ENCODE peak calls at places on chromosomes 13 and 19, in five cellular contexts. X is HepG2, C is K562, W is HCT116, U is GM12878. B is an unnamed sample.

GRCh38 chr19:18128044-18128443 is 24.9 kb upstream of the PIK3R2 start:
- DNase-seq in W (no peak), U (no peak), X (no peak), C (no peak), B (no peak)

GRCh38 chr13:48125794-48126228 is 30.9 kb upstream of the MED4 start:
- DNase-seq in U (no peak), W (no peak), X (peak), C (no peak), B (no peak)

GRCh38 chr13:34065915-34066314 is 248.0 kb downstream of the RFC3 start:
- DNase-seq in X (no peak), U (no peak), C (no peak), W (peak), B (no peak)

GRCh38 chr13:113995051-113995601 is 21.2 kb upstream of the C13orf46 start:
- DNase-seq in W (no peak), X (no peak), U (no peak), C (no peak), B (no peak)

GRCh38 chr13:46160474-46161066 is 21.4 kb downstream of the LCP1 start:
- DNase-seq in W (peak), C (peak), X (peak), U (no peak), B (no peak)

GRCh38 chr19:3979289-3979673 is 6.0 kb downstream of the EEF2 start:
- DNase-seq in X (no peak), W (no peak), U (no peak), C (peak), B (no peak)

GRCh38 chr13:51619614-51620013 is 35.4 kb downstream of the WDFY2 start:
- DNase-seq in U (no peak), X (no peak), C (no peak), W (no peak), B (no peak)

GRCh38 chr19:44758596-44758995 is 10.1 kb downstream of the BCL3 start:
- DNase-seq in W (no peak), C (peak), X (no peak), U (no peak), B (peak)

GRCh38 chr13:30341815-30342570 is 34.6 kb upstream of the KATNAL1 start:
- DNase-seq in W (peak), U (no peak), X (no peak), C (no peak), B (no peak)

GRCh38 chr19:35577918-35578317 is 8.1 kb upstream of the PMIS2 start:
- DNase-seq in C (no peak), W (no peak), X (no peak), U (no peak), B (no peak)

GRCh38 chr13:74201530-74201929 is 67.3 kb upstream of the KLF12 start:
- DNase-seq in W (no peak), U (no peak), C (no peak), X (no peak), B (no peak)

GRCh38 chr13:74205313-74205690 is 71.1 kb upstream of the KLF12 start:
- DNase-seq in U (no peak), W (no peak), C (no peak), X (no peak), B (no peak)

GRCh38 chr13:74202129-74202528 is 67.9 kb upstream of the KLF12 start:
- DNase-seq in W (no peak), C (no peak), X (no peak), U (no peak), B (no peak)

GRCh38 chr13:74204606-74205312 is 70.6 kb upstream of the KLF12 start:
- DNase-seq in U (no peak), W (no peak), C (no peak), X (no peak), B (no peak)

DNA sequence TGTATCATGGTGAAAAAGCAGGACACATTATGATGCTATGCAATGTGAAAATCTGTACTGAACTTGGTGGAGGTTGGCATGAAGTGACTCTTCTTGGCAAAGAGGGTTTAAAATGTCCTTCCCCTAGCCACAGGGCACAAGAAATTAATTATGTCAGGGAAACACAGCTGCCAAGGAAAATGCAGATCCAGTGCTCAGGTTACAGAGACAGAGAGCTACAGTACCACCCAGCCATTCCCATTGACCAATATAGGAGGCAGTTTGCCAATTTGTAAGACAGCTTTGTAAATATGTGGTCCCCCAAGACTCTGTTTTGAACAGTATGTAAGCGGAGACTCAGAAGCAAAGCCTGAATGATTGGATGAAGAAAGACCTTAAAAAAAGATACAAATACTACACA is 69.4 kb upstream of the KLF12 start:
- DNase-seq in W (no peak), X (no peak), C (no peak), U (no peak), B (no peak)
- TF ChIP-seq SRF in W (no peak), X (no peak), C (no peak), U (no peak), B (no peak)

DNA sequence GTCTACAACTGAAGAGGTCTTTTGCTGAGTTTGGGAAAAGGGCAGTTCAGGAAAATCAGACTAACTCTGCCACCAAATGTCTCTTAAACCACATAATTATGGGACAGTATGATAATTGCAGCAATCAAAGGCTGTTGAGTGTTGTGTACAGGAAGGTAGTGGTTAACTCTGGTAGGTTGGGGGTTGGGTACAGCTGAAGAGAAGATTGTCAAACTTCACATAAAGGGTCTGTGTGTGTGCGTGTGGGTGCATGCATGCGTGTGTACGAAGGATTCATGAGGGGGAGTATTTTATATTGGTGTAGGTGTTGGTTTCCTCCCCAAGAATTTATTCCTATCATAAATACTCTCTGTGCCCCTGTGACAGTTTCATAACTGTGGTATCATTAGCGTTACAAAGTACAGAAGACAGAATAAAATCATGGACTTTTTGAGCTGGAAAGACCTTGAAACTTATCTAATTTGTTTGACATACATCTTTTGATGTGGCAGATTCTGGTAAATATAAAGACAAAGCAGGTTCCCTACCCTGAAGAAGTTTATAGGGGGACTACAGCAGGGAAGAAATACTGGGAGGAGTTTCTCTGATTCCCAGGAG is 94.1 kb downstream of the PCCA start:
- DNase-seq in W (no peak), U (no peak), X (peak), C (no peak), B (no peak)
- TF ChIP-seq SRF in W (no peak), U (no peak), X (no peak), C (no peak), B (no peak)

GRCh38 chr13:42752731-42753130 is 28.7 kb upstream of the FAM216B start:
- DNase-seq in X (no peak), U (no peak), W (no peak), C (no peak), B (no peak)
- TF ChIP-seq SRF in X (no peak), U (no peak), W (no peak), C (no peak), B (no peak)

DNA sequence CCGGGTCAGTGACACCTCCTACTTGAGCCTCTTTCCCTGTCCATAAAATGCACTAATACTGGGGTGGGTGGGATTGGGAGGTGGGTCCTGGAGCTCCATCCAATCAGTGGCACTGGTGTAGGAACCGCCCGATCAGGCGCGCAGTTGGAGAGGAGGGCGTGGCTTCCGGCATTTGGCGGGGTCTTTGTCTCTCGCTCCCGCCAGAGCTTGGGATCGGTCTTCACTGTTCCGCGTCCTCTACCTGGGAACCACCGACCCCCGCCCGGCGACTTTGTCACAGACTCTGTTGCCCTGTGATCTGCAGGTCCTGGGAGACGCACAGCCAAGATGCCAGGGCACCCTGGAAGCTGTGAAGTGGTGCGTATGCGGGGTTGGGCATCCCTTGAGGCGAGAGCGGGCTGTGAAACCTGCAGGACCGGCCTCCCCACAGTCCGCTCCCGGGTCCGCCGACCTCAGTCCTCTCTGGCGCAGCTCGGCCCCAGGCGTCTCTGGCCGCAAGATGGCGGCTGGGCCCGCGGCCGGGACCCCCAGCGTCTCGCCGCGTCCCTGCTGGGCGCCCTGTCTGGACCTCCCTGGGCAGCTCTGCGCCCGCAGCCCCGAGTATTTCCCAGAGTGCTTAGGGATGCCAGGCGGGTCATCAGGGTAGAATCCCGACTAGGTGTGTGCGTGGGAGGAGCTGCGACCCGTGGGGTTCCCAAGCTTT is 41.6 kb upstream of the ZNF730 start:
- DNase-seq in W (no peak), X (no peak), U (no peak), C (peak), B (peak)
- TF ChIP-seq SRF in W (no peak), X (no peak), U (no peak), C (no peak), B (no peak)

DNA sequence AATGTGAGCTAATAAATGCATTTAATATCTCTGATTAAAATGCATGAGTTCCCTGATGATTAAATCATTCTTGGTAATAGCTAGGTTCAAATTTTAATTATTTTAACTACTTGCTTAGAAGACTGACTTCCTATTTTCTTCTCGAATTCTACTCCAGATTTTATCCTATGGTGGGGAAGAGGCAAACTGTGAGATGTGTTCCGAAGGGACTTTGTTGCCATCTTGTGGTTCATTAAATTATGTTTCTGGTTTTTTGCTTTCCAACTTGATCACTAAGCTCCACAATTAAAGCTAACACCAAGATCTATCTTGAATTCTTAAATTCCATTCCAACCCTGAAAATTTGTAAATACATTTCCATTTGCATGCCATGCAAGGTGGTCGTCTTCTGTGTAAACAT is 538.4 kb upstream of the PCDH20 start:
- DNase-seq in U (no peak), C (no peak), X (peak), W (peak), B (no peak)
- TF ChIP-seq SRF in U (no peak), C (no peak), X (no peak), W (no peak), B (no peak)

DNA sequence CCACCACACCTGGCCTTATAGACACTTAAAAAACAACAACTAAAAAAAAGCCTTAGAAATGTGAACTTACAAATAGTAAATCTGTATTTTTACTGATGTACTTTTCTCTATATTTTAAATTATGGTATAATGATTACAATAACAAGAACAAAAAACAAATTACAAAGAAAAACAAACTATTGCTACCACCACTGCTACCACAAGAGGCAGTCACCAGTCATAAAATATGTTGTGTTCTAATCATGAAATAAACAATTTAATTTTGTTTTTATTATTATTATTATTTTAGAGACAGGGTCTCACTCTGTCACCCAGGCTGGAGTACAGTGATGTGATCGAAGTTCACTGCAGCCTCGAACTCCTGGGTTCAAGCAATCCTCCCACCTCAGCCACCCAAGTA is 72.2 kb downstream of the DIAPH3 start:
- DNase-seq in W (no peak), X (no peak), U (no peak), C (no peak), B (no peak)
- TF ChIP-seq SRF in W (no peak), X (no peak), U (no peak), C (no peak), B (no peak)

GRCh38 chr19:5407356-5407755 is 47.9 kb upstream of the ZNRF4 start:
- DNase-seq in U (no peak), W (peak), C (peak), X (peak), B (no peak)
- TF ChIP-seq SRF in U (no peak), W (no peak), C (no peak), X (no peak), B (no peak)

DNA sequence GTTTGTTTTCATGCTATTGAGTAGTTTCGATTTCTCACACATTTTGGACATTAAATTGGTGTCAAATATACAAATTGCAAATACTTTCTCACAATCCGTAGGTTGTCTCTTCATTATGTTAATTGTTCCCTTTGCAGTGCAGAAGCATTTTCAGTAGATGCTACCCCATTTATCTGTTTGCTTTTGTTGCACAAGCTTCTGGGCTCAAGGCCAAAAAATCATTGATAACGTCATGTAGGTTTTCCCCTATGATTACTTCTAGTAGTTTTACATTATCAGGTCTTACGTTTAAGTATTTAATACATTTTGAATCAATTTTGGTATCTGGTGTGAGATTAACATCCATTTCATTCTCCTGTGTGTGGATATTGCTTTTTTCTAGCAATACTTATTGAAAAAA is 14.0 kb upstream of the ZNF347 start:
- DNase-seq in X (peak), W (no peak), U (no peak), C (no peak), B (no peak)
- TF ChIP-seq SRF in X (no peak), W (no peak), U (no peak), C (no peak), B (no peak)

GRCh38 chr19:13103585-13103923 is 896 bp upstream of the LYL1 start:
- DNase-seq in C (peak), U (no peak), X (no peak), W (no peak), B (no peak)

GRCh38 chr19:13102666-13103584 is at the start of gene LYL1:
- DNase-seq in U (no peak), C (peak), X (peak), W (no peak), B (no peak)

GRCh38 chr19:13102416-13102665 is 317 bp downstream of the LYL1 start:
- DNase-seq in C (no peak), X (no peak), W (no peak), U (no peak), B (no peak)

GRCh38 chr19:13103961-13104847 is 1.5 kb upstream of the LYL1 start:
- DNase-seq in U (no peak), X (no peak), C (peak), W (no peak), B (no peak)

DNA sequence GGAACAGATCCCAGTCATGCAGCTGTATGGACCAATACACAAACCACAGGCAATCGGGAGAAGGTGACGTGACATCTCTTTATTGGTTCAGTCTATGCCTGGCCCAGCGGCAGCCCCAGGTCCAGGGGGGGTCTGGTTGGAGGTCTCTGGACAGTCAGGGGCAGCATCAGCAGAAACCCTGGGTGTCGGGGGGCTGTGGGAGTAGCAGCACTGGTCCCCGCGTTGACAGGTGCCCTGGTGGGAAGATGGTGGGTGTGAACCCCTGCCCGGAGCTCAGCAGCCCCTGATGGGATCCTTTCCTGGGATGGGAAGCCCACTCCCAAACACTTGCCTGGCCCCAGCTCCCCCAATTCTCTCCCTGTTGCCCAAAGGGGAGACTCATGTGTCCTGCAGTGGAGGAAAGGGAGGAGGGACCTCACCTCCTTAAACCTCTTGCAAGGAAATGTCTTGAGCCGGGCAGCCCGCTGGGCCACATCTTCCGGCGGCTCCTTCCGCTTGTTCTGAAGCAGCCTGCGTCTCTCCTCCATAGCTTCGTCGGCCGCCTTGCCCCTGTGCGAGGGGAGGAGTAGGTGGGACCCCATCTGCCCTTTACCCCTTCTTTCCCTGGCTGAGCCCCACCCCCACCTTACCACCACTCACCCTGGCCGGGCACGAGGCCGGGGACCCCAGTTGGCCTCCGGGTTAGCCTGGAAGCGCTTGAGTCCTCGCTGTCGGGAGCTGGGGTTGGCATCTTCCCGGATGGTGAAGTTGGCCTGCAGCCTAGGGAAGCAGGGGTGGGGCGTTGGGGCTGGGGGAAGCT is 2.4 kb upstream of the LYL1 start:
- DNase-seq in X (no peak), C (no peak), U (no peak), W (no peak), B (no peak)
- TF ChIP-seq SRF in X (no peak), C (no peak), U (no peak), W (no peak), B (no peak)

B was measured in H1.